ENCODE peak calls at places on chromosomes 7 and 10, in nine cellular contexts. One of them, this sample, is unnamed.

GRCh38 chr7:21934824-21935223 is 10.9 kb downstream of the CDCA7L start:
- DNase-seq in OCI-LY7: no peak
- DNase-seq in lung: no peak
- DNase-seq in AG04450: no peak
- DNase-seq in astrocyte of the spinal cord: no peak
- DNase-seq in psoas muscle: no peak
- DNase-seq in fibroblast of mammary gland: no peak
- DNase-seq in pancreas: no peak
- DNase-seq in dorsolateral prefrontal cortex: no peak
- DNase-seq in this sample: no peak

GRCh38 chr7:44281811-44282600 is 43.4 kb downstream of the CAMK2B start:
- DNase-seq in OCI-LY7: no peak
- DNase-seq in fibroblast of mammary gland: no peak
- DNase-seq in astrocyte of the spinal cord: no peak
- DNase-seq in pancreas: peak; percentile 12
- DNase-seq in AG04450: no peak
- DNase-seq in psoas muscle: no peak
- DNase-seq in lung: no peak
- DNase-seq in dorsolateral prefrontal cortex: peak; percentile 23
- DNase-seq in this sample: peak; percentile 37

GRCh38 chr7:140230517-140230861 is 53.7 kb upstream of the KDM7A start:
- DNase-seq in AG04450: no peak
- DNase-seq in astrocyte of the spinal cord: no peak
- DNase-seq in lung: no peak
- DNase-seq in OCI-LY7: no peak
- DNase-seq in pancreas: no peak
- DNase-seq in dorsolateral prefrontal cortex: no peak
- DNase-seq in fibroblast of mammary gland: no peak
- DNase-seq in psoas muscle: peak; percentile 67
- DNase-seq in this sample: peak; percentile 55

GRCh38 chr7:96244992-96245292 is 77.0 kb downstream of the SLC25A13 start:
- DNase-seq in astrocyte of the spinal cord: no peak
- DNase-seq in dorsolateral prefrontal cortex: no peak
- DNase-seq in fibroblast of mammary gland: no peak
- DNase-seq in lung: no peak
- DNase-seq in OCI-LY7: no peak
- DNase-seq in psoas muscle: peak; percentile 65
- DNase-seq in AG04450: no peak
- DNase-seq in pancreas: no peak
- DNase-seq in this sample: no peak

GRCh38 chr7:7696458-7697119 is 21.8 kb downstream of the RPA3 start:
- DNase-seq in fibroblast of mammary gland: peak; percentile 77
- DNase-seq in OCI-LY7: no peak
- DNase-seq in AG04450: no peak
- DNase-seq in pancreas: peak; percentile 33
- DNase-seq in lung: no peak
- DNase-seq in dorsolateral prefrontal cortex: no peak
- DNase-seq in psoas muscle: no peak
- DNase-seq in astrocyte of the spinal cord: peak; percentile 72
- DNase-seq in this sample: no peak

GRCh38 chr7:139936760-139937310 is 107.8 kb downstream of the TBXAS1 start:
- DNase-seq in fibroblast of mammary gland: peak; percentile 93
- DNase-seq in pancreas: no peak
- DNase-seq in dorsolateral prefrontal cortex: no peak
- DNase-seq in lung: no peak
- DNase-seq in astrocyte of the spinal cord: peak; percentile 74
- DNase-seq in AG04450: peak; percentile 62
- DNase-seq in OCI-LY7: no peak
- DNase-seq in psoas muscle: no peak
- DNase-seq in this sample: no peak

GRCh38 chr7:40915061-40915460 is 780.3 kb downstream of the SUGCT start:
- DNase-seq in AG04450: no peak
- DNase-seq in lung: no peak
- DNase-seq in pancreas: no peak
- DNase-seq in fibroblast of mammary gland: no peak
- DNase-seq in dorsolateral prefrontal cortex: no peak
- DNase-seq in OCI-LY7: no peak
- DNase-seq in psoas muscle: no peak
- DNase-seq in astrocyte of the spinal cord: no peak
- DNase-seq in this sample: no peak

GRCh38 chr7:906776-907157 is 30.4 kb downstream of the GET4 start:
- DNase-seq in fibroblast of mammary gland: no peak
- DNase-seq in AG04450: no peak
- DNase-seq in OCI-LY7: no peak
- DNase-seq in psoas muscle: no peak
- DNase-seq in astrocyte of the spinal cord: no peak
- DNase-seq in lung: no peak
- DNase-seq in pancreas: no peak
- DNase-seq in dorsolateral prefrontal cortex: no peak
- DNase-seq in this sample: no peak

GRCh38 chr10:29517352-29517923 is 117.3 kb downstream of the SVIL start:
- DNase-seq in OCI-LY7: peak; percentile 47
- DNase-seq in AG04450: no peak
- DNase-seq in dorsolateral prefrontal cortex: no peak
- DNase-seq in fibroblast of mammary gland: peak; percentile 41
- DNase-seq in lung: no peak
- DNase-seq in astrocyte of the spinal cord: peak; percentile 38
- DNase-seq in pancreas: no peak
- DNase-seq in psoas muscle: no peak
- DNase-seq in this sample: no peak

GRCh38 chr7:34879871-34880270 is 157.4 kb downstream of the DPY19L1 start:
- DNase-seq in fibroblast of mammary gland: no peak
- DNase-seq in pancreas: no peak
- DNase-seq in AG04450: no peak
- DNase-seq in lung: no peak
- DNase-seq in astrocyte of the spinal cord: no peak
- DNase-seq in dorsolateral prefrontal cortex: no peak
- DNase-seq in OCI-LY7: no peak
- DNase-seq in psoas muscle: no peak
- DNase-seq in this sample: no peak

GRCh38 chr10:32692174-32692573 is 246.2 kb downstream of the CCDC7 start:
- DNase-seq in OCI-LY7: no peak
- DNase-seq in AG04450: peak; percentile 4
- DNase-seq in astrocyte of the spinal cord: peak; percentile 96
- DNase-seq in psoas muscle: no peak
- DNase-seq in pancreas: no peak
- DNase-seq in fibroblast of mammary gland: peak; percentile 89
- DNase-seq in lung: no peak
- DNase-seq in dorsolateral prefrontal cortex: no peak
- DNase-seq in this sample: no peak

GRCh38 chr7:117825132-117825531 is 48.1 kb downstream of the CTTNBP2 start:
- DNase-seq in astrocyte of the spinal cord: peak; percentile 64
- DNase-seq in psoas muscle: no peak
- DNase-seq in pancreas: no peak
- DNase-seq in fibroblast of mammary gland: peak; percentile 69
- DNase-seq in lung: no peak
- DNase-seq in dorsolateral prefrontal cortex: no peak
- DNase-seq in OCI-LY7: no peak
- DNase-seq in AG04450: peak; percentile 38
- DNase-seq in this sample: no peak

GRCh38 chr10:129770286-129770685 is 193.8 kb downstream of the EBF3 start:
- DNase-seq in pancreas: no peak
- DNase-seq in lung: no peak
- DNase-seq in dorsolateral prefrontal cortex: no peak
- DNase-seq in astrocyte of the spinal cord: no peak
- DNase-seq in OCI-LY7: no peak
- DNase-seq in psoas muscle: no peak
- DNase-seq in fibroblast of mammary gland: no peak
- DNase-seq in AG04450: no peak
- DNase-seq in this sample: no peak

GRCh38 chr7:132451161-132451560 is 125.1 kb downstream of the PLXNA4 start:
- DNase-seq in dorsolateral prefrontal cortex: no peak
- DNase-seq in OCI-LY7: no peak
- DNase-seq in psoas muscle: no peak
- DNase-seq in pancreas: no peak
- DNase-seq in AG04450: no peak
- DNase-seq in lung: no peak
- DNase-seq in astrocyte of the spinal cord: no peak
- DNase-seq in fibroblast of mammary gland: no peak
- DNase-seq in this sample: no peak

GRCh38 chr10:51934373-51934772 is 235.0 kb upstream of the CSTF2T start:
- DNase-seq in AG04450: no peak
- DNase-seq in astrocyte of the spinal cord: no peak
- DNase-seq in lung: no peak
- DNase-seq in OCI-LY7: no peak
- DNase-seq in dorsolateral prefrontal cortex: no peak
- DNase-seq in psoas muscle: no peak
- DNase-seq in fibroblast of mammary gland: no peak
- DNase-seq in pancreas: no peak
- DNase-seq in this sample: no peak

GRCh38 chr7:8436965-8437364 is 3.6 kb downstream of the NXPH1 start:
- DNase-seq in lung: no peak
- DNase-seq in astrocyte of the spinal cord: no peak
- DNase-seq in fibroblast of mammary gland: peak; percentile 8
- DNase-seq in psoas muscle: no peak
- DNase-seq in dorsolateral prefrontal cortex: no peak
- DNase-seq in AG04450: no peak
- DNase-seq in OCI-LY7: peak; percentile 55
- DNase-seq in pancreas: peak; percentile 29
- DNase-seq in this sample: no peak

GRCh38 chr10:29276251-29276850 is 12.5 kb upstream of the LYZL1 start:
- DNase-seq in OCI-LY7: no peak
- DNase-seq in fibroblast of mammary gland: no peak
- DNase-seq in pancreas: no peak
- DNase-seq in AG04450: no peak
- DNase-seq in dorsolateral prefrontal cortex: no peak
- DNase-seq in lung: no peak
- DNase-seq in psoas muscle: no peak
- DNase-seq in astrocyte of the spinal cord: no peak
- DNase-seq in this sample: no peak

GRCh38 chr10:123146013-123146891 is 1.7 kb upstream of the HMX2 start:
- DNase-seq in AG04450: no peak
- DNase-seq in fibroblast of mammary gland: no peak
- DNase-seq in pancreas: no peak
- DNase-seq in lung: no peak
- DNase-seq in astrocyte of the spinal cord: no peak
- DNase-seq in psoas muscle: no peak
- DNase-seq in OCI-LY7: no peak
- DNase-seq in dorsolateral prefrontal cortex: no peak
- DNase-seq in this sample: no peak

GRCh38 chr10:123143162-123143824 is 4.6 kb upstream of the HMX2 start:
- DNase-seq in psoas muscle: no peak
- DNase-seq in astrocyte of the spinal cord: no peak
- DNase-seq in lung: no peak
- DNase-seq in pancreas: no peak
- DNase-seq in dorsolateral prefrontal cortex: no peak
- DNase-seq in fibroblast of mammary gland: no peak
- DNase-seq in OCI-LY7: no peak
- DNase-seq in AG04450: no peak
- DNase-seq in this sample: no peak

GRCh38 chr10:123145542-123146012 is 2.4 kb upstream of the HMX2 start:
- DNase-seq in dorsolateral prefrontal cortex: no peak
- DNase-seq in pancreas: no peak
- DNase-seq in lung: no peak
- DNase-seq in fibroblast of mammary gland: no peak
- DNase-seq in OCI-LY7: no peak
- DNase-seq in astrocyte of the spinal cord: no peak
- DNase-seq in psoas muscle: no peak
- DNase-seq in AG04450: no peak
- DNase-seq in this sample: no peak

GRCh38 chr10:123143825-123144168 is 4.1 kb upstream of the HMX2 start:
- DNase-seq in pancreas: no peak
- DNase-seq in psoas muscle: no peak
- DNase-seq in AG04450: no peak
- DNase-seq in fibroblast of mammary gland: no peak
- DNase-seq in astrocyte of the spinal cord: no peak
- DNase-seq in lung: no peak
- DNase-seq in OCI-LY7: no peak
- DNase-seq in dorsolateral prefrontal cortex: no peak
- DNase-seq in this sample: no peak

GRCh38 chr10:123144697-123145541 is 3.0 kb upstream of the HMX2 start:
- DNase-seq in astrocyte of the spinal cord: no peak
- DNase-seq in pancreas: no peak
- DNase-seq in psoas muscle: no peak
- DNase-seq in fibroblast of mammary gland: no peak
- DNase-seq in OCI-LY7: no peak
- DNase-seq in lung: no peak
- DNase-seq in AG04450: no peak
- DNase-seq in dorsolateral prefrontal cortex: no peak
- DNase-seq in this sample: no peak
- TF ChIP-seq CTCF in astrocyte of the spinal cord: no peak
- TF ChIP-seq CTCF in pancreas: no peak
- TF ChIP-seq CTCF in psoas muscle: no peak
- TF ChIP-seq CTCF in fibroblast of mammary gland: peak; percentile 4
- TF ChIP-seq CTCF in OCI-LY7: peak; percentile 39
- TF ChIP-seq CTCF in lung: no peak
- TF ChIP-seq CTCF in AG04450: no peak
- TF ChIP-seq CTCF in dorsolateral prefrontal cortex: no peak
- TF ChIP-seq CTCF in this sample: no peak

GRCh38 chr10:121936295-121936694 is 8.5 kb upstream of the ATE1 start:
- DNase-seq in pancreas: no peak
- DNase-seq in fibroblast of mammary gland: no peak
- DNase-seq in OCI-LY7: no peak
- DNase-seq in AG04450: no peak
- DNase-seq in astrocyte of the spinal cord: no peak
- DNase-seq in dorsolateral prefrontal cortex: no peak
- DNase-seq in psoas muscle: no peak
- DNase-seq in lung: no peak
- DNase-seq in this sample: no peak
- TF ChIP-seq CTCF in pancreas: no peak
- TF ChIP-seq CTCF in fibroblast of mammary gland: no peak
- TF ChIP-seq CTCF in OCI-LY7: no peak
- TF ChIP-seq CTCF in AG04450: no peak
- TF ChIP-seq CTCF in astrocyte of the spinal cord: no peak
- TF ChIP-seq CTCF in dorsolateral prefrontal cortex: no peak
- TF ChIP-seq CTCF in psoas muscle: no peak
- TF ChIP-seq CTCF in lung: no peak
- TF ChIP-seq CTCF in this sample: no peak

GRCh38 chr10:84548869-84549268 is 220.5 kb downstream of the CCSER2 start:
- DNase-seq in OCI-LY7: no peak
- DNase-seq in astrocyte of the spinal cord: no peak
- DNase-seq in lung: no peak
- DNase-seq in dorsolateral prefrontal cortex: no peak
- DNase-seq in pancreas: no peak
- DNase-seq in fibroblast of mammary gland: peak; percentile 16
- DNase-seq in psoas muscle: no peak
- DNase-seq in AG04450: no peak
- DNase-seq in this sample: no peak
- TF ChIP-seq CTCF in OCI-LY7: peak; percentile 61
- TF ChIP-seq CTCF in astrocyte of the spinal cord: peak; percentile 37
- TF ChIP-seq CTCF in lung: no peak
- TF ChIP-seq CTCF in dorsolateral prefrontal cortex: no peak
- TF ChIP-seq CTCF in pancreas: no peak
- TF ChIP-seq CTCF in fibroblast of mammary gland: peak; percentile 39
- TF ChIP-seq CTCF in psoas muscle: peak; percentile 5
- TF ChIP-seq CTCF in AG04450: no peak
- TF ChIP-seq CTCF in this sample: peak; percentile 35

GRCh38 chr7:100428967-100429636 is 529 bp upstream of the MEPCE start:
- DNase-seq in psoas muscle: peak; percentile 100
- DNase-seq in dorsolateral prefrontal cortex: peak; percentile 100
- DNase-seq in lung: peak; percentile 100
- DNase-seq in AG04450: peak; percentile 100
- DNase-seq in pancreas: peak; percentile 100
- DNase-seq in fibroblast of mammary gland: peak; percentile 99
- DNase-seq in OCI-LY7: peak; percentile 100
- DNase-seq in astrocyte of the spinal cord: peak; percentile 100
- DNase-seq in this sample: peak; percentile 100
- TF ChIP-seq CTCF in psoas muscle: peak; percentile 12
- TF ChIP-seq CTCF in dorsolateral prefrontal cortex: no peak
- TF ChIP-seq CTCF in lung: no peak
- TF ChIP-seq CTCF in AG04450: no peak
- TF ChIP-seq CTCF in pancreas: peak; percentile 15
- TF ChIP-seq CTCF in fibroblast of mammary gland: no peak
- TF ChIP-seq CTCF in OCI-LY7: no peak
- TF ChIP-seq CTCF in astrocyte of the spinal cord: no peak
- TF ChIP-seq CTCF in this sample: no peak

This sample was measured in CD14-positive monocyte.